ENCODE peak calls at places on chromosomes 5 and 9, in four cellular contexts. D is KG1, F is heart left ventricle, C is T-helper 17 cell. N is an unnamed sample.

GRCh38 chr9:128149001-128149701 is at the start of gene LCN2:
- DNase-seq in F (no peak), C (no peak), D (no peak), N (no peak)

GRCh38 chr5:177020033-177020432 is 2.5 kb upstream of the ZNF346 start:
- DNase-seq in F (no peak), C (no peak), D (no peak), N (no peak)

GRCh38 chr5:30113542-30113941 is 1079.9 kb upstream of the CDH6 start:
- DNase-seq in F (no peak), C (no peak), D (no peak), N (no peak)

GRCh38 chr9:120402741-120403542 is 177.0 kb downstream of the CDK5RAP2 start:
- DNase-seq in C (no peak), F (no peak), D (no peak), N (no peak)

GRCh38 chr9:121774715-121775613 is 123.5 kb downstream of the DAB2IP start:
- DNase-seq in D (no peak), F (peak), C (no peak), N (no peak)

GRCh38 chr9:113143432-113144227 is 7.2 kb upstream of the SLC31A2 start:
- DNase-seq in F (no peak), D (no peak), C (no peak), N (no peak)

GRCh38 chr9:36870960-36871359 is 163.1 kb downstream of the PAX5 start:
- DNase-seq in D (no peak), F (no peak), C (no peak), N (no peak)

GRCh38 chr9:129164246-129164930 is 13.7 kb downstream of the IER5L start:
- DNase-seq in F (no peak), C (no peak), D (no peak), N (no peak)

GRCh38 chr9:89375181-89375760 is 57.0 kb downstream of the SECISBP2 start:
- DNase-seq in C (no peak), F (no peak), D (peak), N (no peak)

GRCh38 chr9:133037775-133038174 is 7.0 kb downstream of the GTF3C5 start:
- DNase-seq in D (no peak), F (no peak), C (no peak), N (no peak)

N was measured in SK-N-MC.